ENCODE peak calls at places on chromosomes 6 and 20, in seven cellular contexts. S is HepG2, B is A549, X is HCT116, H is right lobe of liver, F is IMR-90, A is body of pancreas. R is an unnamed sample.

GRCh38 chr20:3927486-3928291 is 38.5 kb downstream of the PANK2 start:
- ATAC-seq in A (no peak), S (no peak), H (peak), B (no peak), X (peak), F (no peak), R (peak)

GRCh38 chr6:36039113-36039512 is 11.5 kb downstream of the MAPK14 start:
- ATAC-seq in F (no peak), X (no peak), B (no peak), S (peak), A (peak), H (peak), R (no peak)

GRCh38 chr20:63309261-63310071 is 16.5 kb downstream of the COL20A1 start:
- ATAC-seq in X (peak), S (peak), A (peak), H (peak), B (peak), F (peak), R (peak)

GRCh38 chr20:52493177-52493711 is 301.7 kb upstream of the ZFP64 start:
- ATAC-seq in H (peak), A (peak), S (no peak), B (no peak), X (no peak), F (no peak), R (no peak)

GRCh38 chr6:77368660-77369313 is 94.5 kb downstream of the HTR1B start:
- ATAC-seq in B (no peak), A (peak), X (peak), H (peak), F (peak), S (no peak), R (peak)

GRCh38 chr20:55961351-55962320 is 43.7 kb downstream of the CBLN4 start:
- ATAC-seq in H (peak), X (no peak), B (no peak), F (no peak), A (peak), S (no peak), R (peak)

GRCh38 chr6:138765896-138766487 is 7.6 kb upstream of the CCDC28A start:
- ATAC-seq in A (peak), F (peak), X (peak), B (no peak), S (no peak), H (peak), R (no peak)

GRCh38 chr6:51891784-51892183 is 195.6 kb downstream of the PKHD1 start:
- ATAC-seq in H (no peak), X (no peak), S (no peak), B (no peak), A (no peak), F (no peak), R (no peak)

GRCh38 chr6:169450097-169450496 is 196.5 kb upstream of the THBS2 start:
- ATAC-seq in S (no peak), A (no peak), B (no peak), X (no peak), H (no peak), F (no peak), R (no peak)

GRCh38 chr6:8064638-8065518 is 689 bp upstream of the BLOC1S5 start:
- ATAC-seq in H (no peak), S (peak), X (no peak), B (no peak), F (no peak), A (no peak), R (no peak)

GRCh38 chr6:114989279-114989964 is 646.6 kb upstream of the HS3ST5 start:
- ATAC-seq in B (no peak), A (no peak), S (no peak), F (no peak), H (no peak), X (no peak), R (no peak)

GRCh38 chr20:19958923-19959322 is 58.2 kb upstream of the NAA20 start:
- ATAC-seq in H (no peak), F (no peak), S (no peak), A (no peak), B (no peak), X (no peak), R (no peak)

GRCh38 chr6:84641076-84641475 is 123.3 kb downstream of the TBX18 start:
- ATAC-seq in B (no peak), F (peak), A (no peak), H (no peak), S (no peak), X (no peak), R (no peak)

GRCh38 chr6:163902993-163903392 is 488.5 kb downstream of the QKI start:
- ATAC-seq in F (no peak), X (no peak), A (no peak), H (no peak), B (no peak), S (no peak), R (no peak)

GRCh38 chr6:163903528-163903927 is 489.0 kb downstream of the QKI start:
- ATAC-seq in X (no peak), A (no peak), B (no peak), S (no peak), F (no peak), H (no peak), R (no peak)

GRCh38 chr6:163897669-163898068 is 483.2 kb downstream of the QKI start:
- ATAC-seq in X (no peak), S (no peak), A (no peak), H (peak), F (no peak), B (no peak), R (peak)

GRCh38 chr6:163901681-163902080 is 487.2 kb downstream of the QKI start:
- ATAC-seq in S (no peak), H (no peak), B (no peak), F (no peak), X (no peak), A (no peak), R (no peak)

DNA sequence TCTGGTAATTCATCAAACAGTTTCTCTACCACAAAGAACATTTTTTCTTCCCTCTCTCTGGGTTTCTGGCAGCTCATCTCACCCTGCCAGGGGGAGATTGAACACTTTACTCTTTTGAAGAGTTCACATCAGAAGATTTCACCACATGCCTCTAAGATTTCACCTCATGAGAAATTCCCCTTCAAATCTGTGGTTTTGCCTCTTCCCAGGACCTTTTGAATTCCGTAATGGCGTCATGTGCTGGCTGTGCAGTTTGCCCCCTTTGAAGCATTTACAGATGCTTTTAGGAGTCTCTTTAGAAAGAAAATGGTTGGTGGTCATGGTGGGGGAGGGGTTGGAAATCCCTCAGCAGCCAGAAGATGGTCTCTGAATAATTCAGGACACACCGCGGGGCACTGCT is 486.1 kb downstream of the QKI start:
- ATAC-seq in B (no peak), H (no peak), S (no peak), A (no peak), X (no peak), F (no peak), R (no peak)
- TF ChIP-seq POLR2A in B (no peak), H (no peak), S (no peak), A (no peak), X (no peak), F (no peak), R (no peak)

GRCh38 chr20:1331801-1332453 is 3.0 kb upstream of the SDCBP2 start:
- ATAC-seq in S (no peak), X (no peak), A (no peak), H (no peak), B (no peak), F (no peak), R (no peak)

GRCh38 chr20:1328680-1329330 is at the start of gene SDCBP2:
- ATAC-seq in X (peak), B (no peak), H (peak), F (no peak), A (peak), S (no peak), R (no peak)

GRCh38 chr20:1331101-1331500 is 2.2 kb upstream of the SDCBP2 start:
- ATAC-seq in A (no peak), F (no peak), B (no peak), H (no peak), S (no peak), X (no peak), R (no peak)

GRCh38 chr20:1327827-1328679 is 886 bp downstream of the SDCBP2 start:
- ATAC-seq in B (no peak), H (peak), A (no peak), S (peak), X (no peak), F (no peak), R (no peak)

DNA sequence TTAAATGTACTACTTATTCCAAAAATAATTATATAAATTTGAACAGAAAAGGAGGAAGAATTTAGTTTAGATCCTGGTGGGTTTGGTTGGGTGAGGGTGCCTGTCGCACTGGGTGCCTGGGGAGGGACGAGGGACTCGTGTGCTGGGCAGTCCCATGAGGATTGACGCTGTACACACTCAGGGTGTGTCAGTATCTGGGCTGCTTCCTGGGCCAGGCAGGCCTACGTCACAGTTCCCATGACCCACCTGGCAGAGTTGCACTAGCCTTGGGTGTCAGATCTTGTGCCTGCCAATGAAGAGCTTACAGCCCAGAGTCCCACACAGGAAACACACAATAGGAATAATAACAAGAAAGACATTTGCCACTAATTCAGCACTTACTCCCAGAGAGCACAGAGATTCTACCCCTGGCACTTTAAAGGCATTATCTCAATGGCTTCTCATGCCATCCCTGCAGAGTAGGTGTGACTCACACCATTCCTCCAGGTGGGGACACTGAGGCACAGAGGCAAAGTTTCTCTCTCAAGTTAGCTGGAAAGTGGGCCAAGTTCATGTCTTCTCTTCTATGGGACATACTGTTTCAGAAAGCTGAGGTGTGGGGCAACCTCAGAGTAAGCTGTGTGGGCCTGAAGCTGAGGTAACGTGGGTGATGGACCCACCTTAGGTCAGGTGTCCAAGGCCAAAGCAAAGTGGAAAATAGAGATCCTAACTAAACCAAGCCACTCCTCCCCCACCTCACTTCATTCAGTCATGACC is 1.3 kb upstream of the SDCBP2 start:
- ATAC-seq in H (peak), S (no peak), B (no peak), A (peak), X (no peak), F (no peak), R (peak)
- TF ChIP-seq POLR2A in H (peak), S (no peak), B (no peak), A (peak), X (no peak), F (no peak), R (no peak)

DNA sequence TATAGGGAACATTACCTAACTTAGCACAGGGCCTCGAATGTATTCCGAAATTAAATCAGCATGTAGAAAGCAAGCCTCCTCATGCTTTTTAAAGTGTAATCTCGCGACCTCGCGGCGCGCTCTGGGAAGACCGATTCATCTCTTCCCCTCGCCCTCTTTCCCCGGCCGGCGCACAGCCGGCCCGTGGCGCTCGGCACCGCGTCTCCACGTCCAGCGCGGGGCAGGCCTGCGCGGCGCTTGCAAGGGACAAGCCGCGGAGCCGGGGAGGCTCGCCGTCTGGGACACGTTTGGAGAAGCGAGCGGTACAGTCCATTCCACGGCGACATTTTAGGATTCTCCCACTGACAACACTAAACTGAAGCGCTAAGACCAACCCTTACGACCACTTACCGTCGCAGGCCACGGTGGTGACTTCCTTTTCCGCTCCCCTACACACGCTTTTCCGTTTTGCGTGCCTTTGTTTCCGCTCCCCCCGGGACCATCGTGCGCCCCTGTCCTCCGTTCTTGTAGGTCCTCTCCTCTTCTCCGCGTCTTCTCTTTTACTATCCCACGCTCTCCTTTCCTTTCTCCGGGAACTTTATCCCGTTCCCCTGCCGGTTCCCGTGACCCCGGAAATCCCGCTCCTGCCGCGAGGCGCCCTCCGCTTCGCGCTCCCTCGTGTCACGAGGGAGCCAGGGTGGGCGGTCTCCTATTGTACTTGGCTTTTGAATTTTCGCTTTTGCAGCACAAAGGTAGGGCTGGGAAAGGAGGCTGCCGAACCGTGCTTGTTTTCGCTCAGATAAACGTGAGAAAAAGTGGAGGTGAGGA is at the start of gene ECHDC1:
- ATAC-seq in H (peak), B (peak), A (peak), X (peak), S (peak), F (peak), R (peak)
- TF ChIP-seq POLR2A in H (peak), B (peak), A (peak), X (peak), S (peak), F (peak), R (no peak)

DNA sequence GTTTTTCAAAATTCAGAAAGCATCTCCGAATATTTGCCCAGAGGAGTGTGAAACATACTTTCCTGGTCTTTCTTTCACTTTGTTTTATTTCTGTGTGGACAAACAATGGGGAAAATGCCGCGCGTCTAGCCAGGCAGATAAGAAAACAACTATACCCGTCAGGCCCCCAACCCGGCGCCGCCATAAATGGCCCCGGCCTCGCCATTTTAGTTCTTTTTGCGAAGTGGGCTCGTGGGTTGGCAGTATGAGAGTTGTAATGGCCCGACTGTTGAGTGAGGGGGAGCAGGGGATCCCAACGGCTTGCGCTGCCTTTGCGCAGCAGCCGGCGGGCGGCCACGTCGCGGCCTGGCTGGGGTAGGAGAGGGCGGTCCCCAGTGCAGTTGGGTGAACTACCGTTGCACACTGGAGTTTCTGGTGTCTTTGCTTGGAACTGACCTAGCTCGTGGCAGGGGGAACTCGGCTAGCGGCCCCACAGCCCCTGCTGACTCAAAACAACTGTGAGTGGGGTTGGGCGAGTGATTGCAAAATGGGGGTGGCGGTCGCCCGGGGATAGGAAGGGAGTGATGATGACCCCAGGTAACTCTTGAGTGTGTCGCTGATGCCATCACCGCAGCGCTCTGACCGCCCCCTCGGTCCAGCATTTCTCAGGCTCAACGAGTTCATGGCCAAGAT is 7.3 kb downstream of the HSPA1B start:
- ATAC-seq in S (peak), A (peak), B (peak), X (peak), F (peak), H (peak), R (peak)
- TF ChIP-seq POLR2A in S (peak), A (peak), B (peak), X (peak), F (peak), H (peak), R (peak)

DNA sequence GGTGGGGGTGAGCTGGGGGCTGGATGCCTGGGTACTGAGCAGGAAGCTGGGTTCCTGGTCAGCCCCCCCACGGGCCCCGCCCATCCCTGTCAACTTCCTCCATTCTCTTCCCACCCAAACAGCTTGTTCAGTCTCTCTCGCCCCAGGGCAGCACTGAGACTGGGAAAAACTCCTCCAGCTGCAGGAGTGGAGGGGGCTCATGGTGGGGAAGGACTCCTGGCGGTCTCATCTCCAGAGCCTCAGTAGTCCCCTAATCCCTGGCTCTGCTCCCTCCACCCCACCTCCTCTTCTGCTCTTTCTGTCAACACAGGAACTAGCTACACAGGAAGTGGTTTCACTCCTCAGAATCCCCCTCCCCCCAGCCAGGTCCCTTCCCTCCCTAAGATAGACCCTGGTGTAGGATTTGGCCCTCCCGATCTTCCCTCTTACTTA is at the start of gene GPSM3:
- ATAC-seq in B (no peak), F (no peak), H (no peak), X (no peak), S (no peak), A (no peak), R (no peak)
- TF ChIP-seq POLR2A in B (no peak), F (no peak), H (no peak), X (no peak), S (no peak), A (peak), R (no peak)

GRCh38 chr20:13148961-13149360 is 72.1 kb upstream of the ISM1 start:
- ATAC-seq in B (no peak), A (no peak), H (no peak), S (no peak), X (no peak), F (no peak), R (no peak)

GRCh38 chr20:13147071-13147961 is 73.8 kb upstream of the ISM1 start:
- ATAC-seq in F (peak), X (no peak), B (no peak), S (no peak), A (no peak), H (peak), R (no peak)

GRCh38 chr20:13148402-13148801 is 72.7 kb upstream of the ISM1 start:
- ATAC-seq in A (no peak), F (no peak), H (no peak), X (no peak), B (no peak), S (no peak), R (no peak)

GRCh38 chr20:13149371-13149770 is 71.7 kb upstream of the ISM1 start:
- ATAC-seq in B (no peak), S (no peak), H (no peak), F (no peak), X (no peak), A (no peak), R (no peak)

DNA sequence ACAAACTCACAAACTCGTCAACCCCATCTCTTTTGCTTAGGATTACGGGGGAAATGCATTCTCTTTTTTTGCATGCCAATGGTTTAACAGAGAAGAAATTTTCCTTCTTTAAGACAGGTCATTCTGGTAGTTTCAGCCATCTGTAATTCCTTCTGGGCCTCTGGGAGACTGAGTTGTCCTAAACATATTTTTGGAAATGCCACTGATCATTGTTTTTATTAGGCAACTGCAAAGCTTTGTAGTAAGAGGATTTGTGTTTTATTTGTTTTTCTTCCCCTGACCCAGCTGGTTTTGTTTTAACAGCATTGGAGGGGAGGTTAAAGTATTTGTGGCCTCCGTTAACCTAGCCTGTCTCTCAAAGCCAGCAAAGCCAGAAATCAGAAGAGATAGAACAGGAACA is 73.1 kb upstream of the ISM1 start:
- ATAC-seq in A (no peak), S (no peak), X (no peak), B (no peak), F (no peak), H (peak), R (no peak)
- TF ChIP-seq POLR2A in A (no peak), S (no peak), X (no peak), B (no peak), F (no peak), H (no peak), R (no peak)

R was measured in gastroesophageal sphincter.